ENCODE peak calls at places on chromosomes 16 and 17, in five cellular contexts. H, Z, B, X and V are unnamed samples.

GRCh38 chr16:47008174-47008573 is 34.7 kb upstream of the DNAJA2 start:
- DNase-seq in H (no peak), Z (no peak), B (no peak), X (no peak), V (no peak)

GRCh38 chr16:57634171-57634570 is 5.7 kb downstream of the ADGRG1 start:
- DNase-seq in H (no peak), Z (no peak), B (no peak), X (no peak), V (no peak)

GRCh38 chr17:80279895-80280294 is 19.2 kb downstream of the RNF213 start:
- DNase-seq in H (no peak), Z (peak; percentile 57), B (no peak), X (no peak), V (no peak)

GRCh38 chr16:68370221-68370920 is 59.6 kb downstream of the PRMT7 start:
- DNase-seq in H (no peak), Z (no peak), B (no peak), X (no peak), V (no peak)

GRCh38 chr17:77738666-77739531 is 219.6 kb upstream of the TNRC6C start:
- DNase-seq in H (no peak), Z (no peak), B (no peak), X (peak; percentile 26), V (peak; percentile 15)

GRCh38 chr16:88382491-88383400 is at the start of gene ZNF469:
- DNase-seq in H (no peak), Z (peak; percentile 89), B (no peak), X (peak; percentile 76), V (peak; percentile 29)

GRCh38 chr16:56344518-56345405 is 80.6 kb downstream of the AMFR start:
- DNase-seq in H (no peak), Z (no peak), B (peak; percentile 42), X (no peak), V (no peak)

GRCh38 chr16:51151951-51152663 is 1.0 kb upstream of the SALL1 start:
- DNase-seq in H (no peak), Z (peak; percentile 74), B (no peak), X (peak; percentile 91), V (no peak)

GRCh38 chr16:3149630-3150345 is 15.0 kb downstream of the ZNF213 start:
- DNase-seq in H (no peak), Z (peak; percentile 87), B (peak; percentile 82), X (peak; percentile 87), V (peak; percentile 38)

GRCh38 chr17:6603746-6604325 is 36.7 kb downstream of the KIAA0753 start:
- DNase-seq in H (no peak), Z (no peak), B (no peak), X (no peak), V (no peak)

GRCh38 chr17:266219-266618 is 84.8 kb upstream of the DOC2B start:
- DNase-seq in H (no peak), Z (no peak), B (no peak), X (no peak), V (no peak)

GRCh38 chr16:78479723-78480122 is 380.3 kb downstream of the WWOX start:
- DNase-seq in H (no peak), Z (no peak), B (no peak), X (no peak), V (no peak)

GRCh38 chr16:78483124-78483992 is 383.9 kb downstream of the WWOX start:
- DNase-seq in H (no peak), Z (no peak), B (no peak), X (no peak), V (no peak)

GRCh38 chr16:78480588-78480987 is 381.1 kb downstream of the WWOX start:
- DNase-seq in H (no peak), Z (no peak), B (no peak), X (no peak), V (no peak)

GRCh38 chr16:78474762-78475161 is 375.3 kb downstream of the WWOX start:
- DNase-seq in H (no peak), Z (no peak), B (no peak), X (no peak), V (no peak)

GRCh38 chr16:78478267-78478821 is 378.9 kb downstream of the WWOX start:
- DNase-seq in H (no peak), Z (peak; percentile 19), B (peak; percentile 27), X (peak; percentile 64), V (no peak)
- TF ChIP-seq JUND in H (no peak), Z (no peak), B (no peak), X (no peak), V (no peak)

GRCh38 chr16:17591655-17592405 is 121.1 kb upstream of the XYLT1 start:
- DNase-seq in H (no peak), Z (peak; percentile 64), B (no peak), X (no peak), V (no peak)
- TF ChIP-seq JUND in H (no peak), Z (no peak), B (no peak), X (no peak), V (no peak)

DNA sequence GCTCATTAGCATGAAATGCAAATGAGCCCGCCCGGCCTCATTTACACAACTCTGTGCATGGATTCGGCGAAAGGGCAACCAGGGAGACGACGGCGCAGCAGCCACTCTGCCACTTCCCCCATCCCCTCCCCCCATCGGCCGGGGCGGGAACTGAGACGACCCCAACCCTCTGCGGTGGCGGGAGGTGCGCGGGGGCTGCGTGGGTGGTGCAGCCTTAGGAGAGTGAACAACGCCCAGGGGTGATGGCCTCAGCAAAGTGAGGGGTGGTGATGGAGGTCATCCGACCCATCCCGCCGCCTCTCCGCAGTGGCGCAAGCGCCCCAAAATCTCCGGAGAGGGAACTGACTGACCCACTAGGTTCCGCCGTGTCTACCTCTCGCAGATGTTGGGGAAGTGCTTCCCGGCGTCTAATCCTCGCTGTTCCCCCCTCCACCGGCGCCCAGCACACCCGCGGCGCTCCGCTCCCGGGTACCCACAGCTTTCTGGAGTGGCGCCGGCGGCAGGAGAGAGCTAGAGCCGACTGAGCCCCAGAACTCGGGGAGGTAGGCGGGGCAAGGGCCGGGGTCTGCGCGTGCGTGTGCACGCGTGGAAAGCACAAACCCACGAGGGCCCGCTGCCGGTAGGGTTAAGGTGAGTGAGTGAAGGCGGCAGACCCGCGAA is 1.4 kb upstream of the CACNA1G start:
- DNase-seq in H (no peak), Z (no peak), B (no peak), X (peak; percentile 82), V (no peak)
- TF ChIP-seq JUND in H (no peak), Z (no peak), B (no peak), X (no peak), V (no peak)

DNA sequence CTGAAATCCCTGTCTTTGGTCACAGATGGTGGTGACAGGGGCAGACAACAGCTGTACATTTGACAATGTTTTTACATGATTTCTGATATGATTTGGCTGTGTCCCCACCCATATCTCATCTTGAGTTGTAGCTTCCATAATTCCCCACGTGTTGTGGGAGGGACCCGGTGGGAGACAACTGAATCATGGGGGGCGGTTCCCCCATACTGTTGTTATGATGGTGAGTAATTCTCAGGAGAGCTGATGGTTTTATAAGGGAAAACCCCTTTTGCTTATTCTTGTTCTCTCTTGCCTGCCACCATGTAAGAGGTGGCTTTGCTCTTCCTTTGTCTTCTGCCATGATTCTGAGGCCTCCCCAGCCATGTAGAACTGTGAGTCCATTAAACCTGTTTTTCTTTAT is 353.9 kb downstream of the CPPED1 start:
- DNase-seq in H (no peak), Z (no peak), B (no peak), X (no peak), V (no peak)
- TF ChIP-seq JUND in H (no peak), Z (no peak), B (no peak), X (no peak), V (no peak)